ENCODE peak calls at places on chromosomes 2 and 18, in four cellular contexts. H is Caco-2, V is OCI-LY7, R is ovary. O is an unnamed sample. For H3K9me3 and H3K4me1, the result is how much of the 10 kb centered on the place peaks cover.

GRCh38 chr2:16240459-16240858 is 300.1 kb downstream of the MYCN start:
- DNase-seq in H (no peak), V (no peak), R (no peak), O (peak)

GRCh38 chr2:84959494-84960156 is 11.3 kb upstream of the KCMF1 start:
- DNase-seq in H (no peak), V (no peak), R (no peak), O (peak)

GRCh38 chr2:133787651-133788050 is 219.4 kb upstream of the NCKAP5 start:
- DNase-seq in H (no peak), V (no peak), R (no peak), O (no peak)

GRCh38 chr2:8543412-8544167 is 138.3 kb upstream of the ID2 start:
- DNase-seq in H (no peak), V (peak), R (no peak), O (peak)

GRCh38 chr2:33069894-33070651 is 123.3 kb downstream of the LTBP1 start:
- DNase-seq in H (no peak), V (no peak), R (no peak), O (peak)

GRCh38 chr2:172089005-172089504 is 3.7 kb downstream of the DLX1 start:
- DNase-seq in H (no peak), V (no peak), R (no peak), O (no peak)

GRCh38 chr2:118049140-118050128 is 35.6 kb upstream of the CCDC93 start:
- DNase-seq in H (no peak), V (peak), R (no peak), O (no peak)

GRCh38 chr2:73203055-73203681 is 794 bp downstream of the NOTO start:
- DNase-seq in H (no peak), V (no peak), R (no peak), O (no peak)

GRCh38 chr2:223991611-223992010 is 34.3 kb downstream of the MRPL44 start:
- DNase-seq in H (no peak), V (no peak), R (no peak), O (no peak)

GRCh38 chr18:77379976-77380375 is 130.3 kb downstream of the GALR1 start:
- DNase-seq in H (no peak), V (no peak), R (no peak), O (no peak)

GRCh38 chr2:130370490-130370889 is 14.6 kb downstream of the PTPN18 start:
- DNase-seq in H (no peak), V (peak), R (no peak), O (no peak)

GRCh38 chr18:2978626-2979025 is 34.3 kb downstream of the LPIN2 start:
- DNase-seq in H (no peak), V (no peak), R (no peak), O (peak)

GRCh38 chr2:112876257-112876970 is 34.6 kb upstream of the IL37 start:
- DNase-seq in H (no peak), V (no peak), R (no peak), O (no peak)

DNA sequence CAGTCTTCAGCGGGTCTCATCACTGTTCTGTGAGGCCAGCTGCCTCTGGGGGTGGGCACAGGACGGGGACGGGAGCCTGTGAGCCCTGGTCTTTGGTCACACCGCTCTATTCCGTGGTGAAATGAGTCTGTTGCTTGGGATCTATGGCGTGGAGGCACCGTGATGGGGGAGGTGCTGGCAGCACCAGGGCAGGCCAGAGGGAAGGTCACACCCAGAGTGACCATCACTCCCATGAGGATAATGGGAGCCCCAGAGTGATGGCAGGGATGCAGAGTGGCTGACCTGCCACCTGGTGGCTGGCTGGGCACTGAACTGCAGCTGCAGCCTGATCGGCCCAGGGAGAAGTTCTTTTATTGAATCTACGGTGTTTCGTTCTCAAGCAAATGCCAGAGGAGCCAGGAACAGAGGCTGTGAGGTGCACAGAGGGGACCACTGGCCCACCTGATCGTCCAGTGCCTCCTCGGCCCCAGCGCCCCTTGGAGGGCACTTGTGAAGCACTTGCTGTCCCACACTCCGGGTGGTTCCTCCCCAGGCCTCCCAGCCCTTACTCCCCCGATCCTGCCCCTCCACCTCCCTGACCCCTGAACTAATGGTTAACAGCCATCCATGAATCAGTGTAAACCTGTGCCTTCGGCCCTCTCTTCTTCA is 17.9 kb downstream of the KCNIP3 start:
- DNase-seq in H (peak), V (peak), R (no peak), O (no peak)
- H3K9me3 ChIP-seq in H (under half), V (under half), R (under half), O (under half)

GRCh38 chr2:55048514-55048924 is 1.7 kb downstream of the RTN4 start:
- DNase-seq in H (peak), V (peak), R (peak), O (no peak)

GRCh38 chr2:55043841-55044240 is 6.4 kb downstream of the RTN4 start:
- DNase-seq in H (no peak), V (no peak), R (no peak), O (no peak)

GRCh38 chr2:55047677-55048299 is 2.5 kb downstream of the RTN4 start:
- DNase-seq in H (peak), V (peak), R (no peak), O (no peak)

GRCh38 chr2:55048925-55049793 is 1.1 kb downstream of the RTN4 start:
- DNase-seq in H (peak), V (peak), R (peak), O (peak)

DNA sequence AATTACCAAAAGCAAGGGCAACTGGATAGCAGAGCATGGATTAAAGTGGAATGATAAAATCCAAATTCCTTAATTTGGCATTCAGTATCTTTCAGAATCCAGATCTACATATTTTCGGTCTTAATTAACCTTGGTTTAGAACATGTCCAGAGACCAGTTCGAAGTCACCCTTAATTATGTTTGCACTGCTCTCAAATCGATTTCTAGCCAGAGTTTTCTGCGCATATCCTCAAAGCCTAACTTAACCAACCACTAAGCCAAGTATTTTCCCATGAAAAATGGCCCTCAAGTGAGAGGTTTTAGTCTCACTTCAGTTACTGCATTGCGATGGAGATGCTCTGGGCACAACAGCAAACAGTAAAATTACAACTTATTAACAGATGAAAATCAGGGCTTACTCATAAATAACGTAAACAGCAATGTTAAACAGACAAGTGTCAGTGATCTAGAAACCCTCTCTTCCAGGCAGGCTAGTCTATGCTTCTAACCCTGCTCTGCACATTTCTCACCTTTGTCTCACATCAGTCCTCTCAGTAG is 4.5 kb downstream of the RTN4 start:
- DNase-seq in H (no peak), V (no peak), R (no peak), O (no peak)
- H3K4me1 ChIP-seq in H (under half), V (under half), R (under half), O (under half)

DNA sequence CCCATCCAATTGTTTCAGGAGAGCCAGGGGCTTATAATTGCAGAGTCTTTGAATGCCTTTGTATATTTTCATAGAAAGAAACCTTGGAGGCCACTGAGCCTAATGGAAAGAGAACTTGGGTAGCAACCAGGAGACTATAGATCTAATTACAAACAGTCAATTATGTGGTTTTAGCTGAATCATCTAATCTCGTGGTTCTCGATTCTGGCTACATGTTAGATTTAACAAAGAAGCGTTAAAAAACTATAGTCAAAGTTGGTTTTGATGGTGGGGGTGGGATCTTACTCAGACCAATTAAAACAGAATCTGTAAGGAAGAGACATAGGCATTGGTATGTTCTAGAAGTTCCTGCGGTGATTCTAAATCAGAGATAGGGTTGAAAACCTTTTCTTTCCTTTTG is 344.1 kb downstream of the CNTNAP5 start:
- DNase-seq in H (no peak), V (no peak), R (no peak), O (no peak)
- H3K9me3 ChIP-seq in H (under half), V (under half), R (under half), O (under half)

DNA sequence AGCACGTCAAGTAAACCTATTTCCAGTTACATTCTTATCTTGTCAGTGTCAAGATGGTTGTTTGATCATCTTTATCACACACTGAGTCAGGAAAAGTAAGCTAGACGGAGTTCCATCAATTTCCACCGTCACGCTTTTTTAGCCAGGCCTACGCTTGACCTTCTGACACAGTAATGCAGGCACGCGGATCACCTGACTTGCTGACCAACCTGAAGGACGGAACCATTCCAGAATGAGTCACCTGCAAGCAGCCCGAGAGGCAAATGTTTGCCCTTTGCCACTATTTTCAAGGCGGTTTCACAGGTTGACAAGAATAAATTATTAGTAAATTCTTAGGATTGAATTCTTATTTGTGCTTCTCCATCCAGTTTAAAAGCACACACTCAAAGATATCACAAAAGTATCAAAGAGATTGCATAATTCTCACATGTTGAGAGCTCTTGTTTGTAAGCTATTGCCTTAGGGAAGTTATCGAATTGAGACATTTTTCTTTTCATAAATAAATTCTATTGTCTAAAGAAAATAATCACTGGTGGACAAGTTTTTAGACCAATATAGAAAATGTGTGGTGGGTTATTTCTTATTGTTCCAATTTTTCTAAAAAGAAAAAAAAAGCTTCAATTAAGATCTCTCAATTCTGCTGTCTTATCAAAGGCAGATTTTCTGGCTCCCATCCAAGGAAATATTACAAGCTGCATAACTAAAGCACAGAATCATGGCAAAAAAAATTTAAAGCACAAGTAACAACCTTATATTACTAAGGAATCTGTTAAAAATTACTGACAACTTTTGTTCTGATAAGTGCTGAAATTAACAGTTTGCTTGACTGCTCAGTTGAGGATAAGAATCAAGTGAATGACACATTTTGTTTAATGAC is 31.9 kb downstream of the UXS1 start:
- DNase-seq in H (peak), V (no peak), R (no peak), O (no peak)
- H3K4me1 ChIP-seq in H (half or more), V (under half), R (under half), O (under half)

DNA sequence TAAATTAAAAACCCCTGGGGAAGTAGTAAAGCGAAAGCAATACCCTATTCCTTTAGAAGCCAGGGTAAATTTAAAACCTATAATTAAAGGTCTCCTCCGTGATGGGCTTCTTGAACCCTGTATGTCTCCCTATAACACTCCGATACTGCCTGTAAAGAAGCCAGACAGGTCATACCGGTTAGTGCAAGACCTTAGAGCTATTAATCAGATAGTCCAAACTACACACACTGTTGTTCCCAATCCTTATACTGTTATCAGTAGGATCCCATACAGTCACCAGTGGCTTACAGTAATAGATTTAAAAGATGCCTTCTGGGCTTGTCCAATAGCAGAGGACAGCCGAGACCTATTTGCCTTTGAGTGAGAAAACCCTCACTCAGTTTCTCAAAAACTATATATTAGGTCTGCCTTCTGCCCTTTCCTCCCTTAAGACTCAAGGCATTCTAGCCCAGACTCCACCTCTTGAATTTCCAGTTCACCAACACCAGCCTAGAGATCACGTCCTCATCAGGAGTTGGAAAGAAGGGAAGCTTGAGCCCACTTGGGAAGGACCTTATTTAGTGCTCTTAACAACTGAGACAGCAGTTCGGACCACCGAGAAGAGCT is 12.4 kb upstream of the SAP130 start:
- DNase-seq in H (no peak), V (no peak), R (no peak), O (no peak)
- H3K9me3 ChIP-seq in H (half or more), V (under half), R (under half), O (under half)

GRCh38 chr2:226983891-226984290 is 148.0 kb downstream of the RHBDD1 start:
- DNase-seq in H (no peak), V (peak), R (no peak), O (no peak)

GRCh38 chr2:226981731-226982373 is 146.0 kb downstream of the RHBDD1 start:
- DNase-seq in H (no peak), V (peak), R (no peak), O (no peak)

GRCh38 chr2:226984461-226985226 is 148.8 kb downstream of the RHBDD1 start:
- DNase-seq in H (no peak), V (peak), R (no peak), O (no peak)

DNA sequence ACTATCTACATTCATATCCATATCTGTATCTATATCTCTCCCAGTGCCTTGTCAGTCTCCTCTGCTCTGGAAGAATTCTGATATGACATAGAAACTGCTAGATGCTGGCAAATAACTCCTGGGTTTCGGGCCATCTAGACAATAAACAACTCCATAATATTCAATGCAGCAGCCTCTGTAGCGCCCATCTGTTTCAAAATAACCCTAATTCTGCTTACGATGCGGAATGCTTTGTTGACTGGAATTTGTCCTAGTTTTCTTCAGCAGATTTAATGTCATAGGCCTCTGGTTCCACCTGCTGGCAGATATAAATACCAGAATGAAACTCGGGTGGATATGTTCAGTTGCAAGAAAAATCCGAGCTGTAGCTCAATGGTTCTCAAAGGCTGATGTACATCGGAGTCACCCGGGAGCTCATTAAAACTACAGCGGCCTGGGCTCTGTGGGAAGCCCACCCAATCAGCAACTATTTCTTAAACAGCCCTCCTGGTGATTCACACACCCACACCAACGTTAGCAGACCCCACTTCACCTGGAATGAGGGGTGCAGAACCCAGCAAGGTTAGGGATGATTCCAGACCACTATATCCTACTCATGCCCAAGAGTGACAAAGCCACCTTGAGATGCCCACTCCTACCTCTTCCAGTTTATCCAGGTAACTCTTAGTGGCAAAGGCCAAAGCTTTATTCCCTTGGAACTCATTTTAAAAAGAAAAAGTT is 149.5 kb downstream of the RHBDD1 start:
- DNase-seq in H (peak), V (peak), R (peak), O (peak)
- H3K4me1 ChIP-seq in H (under half), V (half or more), R (under half), O (under half)

DNA sequence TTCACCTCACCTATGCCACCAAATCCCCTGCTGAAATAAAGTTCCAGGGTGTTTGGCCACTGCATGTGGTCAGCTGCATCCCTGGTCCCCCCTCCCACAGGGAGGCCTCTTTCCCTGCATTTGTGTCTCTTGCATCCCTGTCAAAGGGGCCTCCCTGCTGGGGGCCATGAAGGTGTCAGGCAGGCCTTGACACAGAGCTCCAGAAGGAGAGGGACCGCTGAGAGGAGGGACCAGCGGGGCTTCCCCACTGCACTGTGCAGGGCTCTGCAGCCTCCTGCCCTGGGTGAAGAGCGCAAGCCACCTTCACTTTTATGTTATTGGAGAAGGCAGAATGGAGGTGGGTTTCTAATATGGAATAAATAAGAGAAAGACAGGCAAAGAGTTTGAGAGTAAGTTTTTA is 230.2 kb downstream of the ANKRD30B start:
- DNase-seq in H (no peak), V (no peak), R (no peak), O (no peak)
- H3K9me3 ChIP-seq in H (under half), V (under half), R (under half), O (under half)

DNA sequence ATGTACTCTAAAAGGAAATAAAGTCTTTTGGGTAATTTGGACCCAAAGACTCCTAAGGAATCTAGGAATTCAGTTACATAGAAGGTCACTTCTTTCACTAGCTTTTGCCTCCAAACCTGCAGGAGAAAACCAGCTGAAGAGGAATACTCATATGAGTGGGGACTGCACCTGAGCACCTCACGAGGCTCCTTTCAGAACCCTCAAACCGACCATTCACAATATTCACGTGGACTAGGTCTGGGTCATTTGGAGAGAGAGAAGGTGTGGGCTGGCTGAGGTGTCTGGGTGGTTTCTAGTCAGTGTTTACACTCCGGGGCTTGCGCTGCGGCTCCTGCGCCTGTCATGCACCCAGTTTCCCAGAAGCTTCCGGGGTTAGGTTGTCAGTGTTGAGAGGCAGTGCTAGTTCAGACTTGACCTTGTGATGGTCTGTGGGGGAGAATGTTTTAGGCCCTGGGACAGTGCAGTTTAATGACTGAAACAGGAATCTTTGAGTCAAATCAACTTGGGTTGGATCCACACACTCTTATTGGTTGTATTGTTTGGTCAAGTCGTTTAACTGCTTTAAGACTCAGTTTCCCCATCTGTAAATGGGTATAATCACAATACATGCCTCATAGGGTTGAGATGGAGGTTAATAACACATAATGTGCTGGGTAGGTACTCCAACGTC is 78.4 kb downstream of the LIMS1 start:
- DNase-seq in H (no peak), V (peak), R (no peak), O (no peak)
- H3K4me1 ChIP-seq in H (under half), V (half or more), R (under half), O (under half)

DNA sequence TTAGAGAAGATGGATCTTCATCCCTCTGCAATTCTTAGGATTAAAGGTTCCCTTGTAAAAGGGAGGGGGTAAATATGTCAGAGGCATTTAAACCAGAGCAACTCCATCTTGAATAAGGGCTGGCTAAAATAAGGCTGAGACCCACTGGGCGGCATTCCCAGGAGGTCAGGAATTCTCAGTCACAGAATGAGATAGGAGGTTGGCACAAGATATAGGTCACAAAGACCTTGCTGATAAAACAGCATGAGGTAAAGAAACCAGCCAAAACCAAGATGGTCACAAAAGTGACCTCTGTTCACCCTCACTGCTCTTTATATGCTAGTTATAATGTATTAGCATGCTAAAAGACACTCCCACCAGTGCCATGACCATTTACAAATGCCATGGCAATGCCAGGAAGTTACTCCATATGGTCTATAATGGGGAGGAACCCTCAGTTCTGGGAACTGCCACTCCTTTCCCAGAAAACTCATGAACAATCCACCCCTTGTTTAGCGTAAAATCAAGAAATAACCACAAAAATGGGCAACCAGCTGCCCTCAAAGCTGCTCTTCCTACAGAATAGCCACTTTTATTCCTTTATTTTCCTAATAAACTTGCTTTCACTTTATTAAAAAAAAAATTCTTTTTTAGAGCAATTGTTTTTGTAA is 205.4 kb upstream of the RGPD4 start:
- DNase-seq in H (no peak), V (no peak), R (no peak), O (no peak)
- H3K9me3 ChIP-seq in H (under half), V (under half), R (under half), O (under half)

O was measured in tibial artery.